ENCODE peak calls at places on chromosomes 5 and 9, in five cellular contexts. One of them, this sample, is unnamed.
A peak's percentile ranks its signal among the peaks of the same experiment; 100 is the strongest.

GRCh38 chr9:129945314-129945713 is 97.7 kb downstream of the FNBP1 start:
- DNase-seq in prostate gland: no peak
- DNase-seq in upper lobe of left lung: no peak
- DNase-seq in vagina: no peak
- DNase-seq in endothelial cell of umbilical vein: peak; percentile 42
- DNase-seq in this sample: no peak

GRCh38 chr5:90982576-90982975 is 400.5 kb downstream of the ARRDC3 start:
- DNase-seq in upper lobe of left lung: no peak
- DNase-seq in vagina: no peak
- DNase-seq in prostate gland: no peak
- DNase-seq in endothelial cell of umbilical vein: no peak
- DNase-seq in this sample: peak; percentile 1

GRCh38 chr9:6584881-6585597 is 60.5 kb downstream of the GLDC start:
- DNase-seq in prostate gland: no peak
- DNase-seq in upper lobe of left lung: no peak
- DNase-seq in vagina: no peak
- DNase-seq in endothelial cell of umbilical vein: peak; percentile 58
- DNase-seq in this sample: no peak

GRCh38 chr9:72871685-72872084 is 81.2 kb downstream of the ALDH1A1 start:
- DNase-seq in upper lobe of left lung: no peak
- DNase-seq in endothelial cell of umbilical vein: peak; percentile 62
- DNase-seq in vagina: no peak
- DNase-seq in prostate gland: no peak
- DNase-seq in this sample: no peak

GRCh38 chr9:134592018-134592818 is 49.4 kb upstream of the COL5A1 start:
- DNase-seq in vagina: peak; percentile 83
- DNase-seq in prostate gland: no peak
- DNase-seq in upper lobe of left lung: no peak
- DNase-seq in endothelial cell of umbilical vein: no peak
- DNase-seq in this sample: no peak

GRCh38 chr9:89177401-89178161 is 1.0 kb downstream of the SHC3 start:
- DNase-seq in vagina: no peak
- DNase-seq in endothelial cell of umbilical vein: no peak
- DNase-seq in prostate gland: no peak
- DNase-seq in upper lobe of left lung: no peak
- DNase-seq in this sample: no peak

GRCh38 chr5:40436535-40437237 is 243.0 kb upstream of the PTGER4 start:
- DNase-seq in endothelial cell of umbilical vein: no peak
- DNase-seq in upper lobe of left lung: no peak
- DNase-seq in prostate gland: no peak
- DNase-seq in vagina: no peak
- DNase-seq in this sample: no peak

GRCh38 chr5:14882658-14883580 is 11.3 kb upstream of the ANKH start:
- DNase-seq in endothelial cell of umbilical vein: no peak
- DNase-seq in prostate gland: peak; percentile 51
- DNase-seq in upper lobe of left lung: no peak
- DNase-seq in vagina: no peak
- DNase-seq in this sample: no peak

GRCh38 chr9:131178895-131179294 is 53.5 kb downstream of the NUP214 start:
- DNase-seq in vagina: no peak
- DNase-seq in prostate gland: no peak
- DNase-seq in endothelial cell of umbilical vein: no peak
- DNase-seq in upper lobe of left lung: no peak
- DNase-seq in this sample: no peak

GRCh38 chr9:134502261-134503211 is 139.1 kb upstream of the COL5A1 start:
- DNase-seq in vagina: no peak
- DNase-seq in endothelial cell of umbilical vein: peak; percentile 15
- DNase-seq in upper lobe of left lung: peak; percentile 39
- DNase-seq in prostate gland: no peak
- DNase-seq in this sample: no peak

GRCh38 chr9:456365-456764 is 241.7 kb downstream of the DOCK8 start:
- DNase-seq in prostate gland: no peak
- DNase-seq in vagina: no peak
- DNase-seq in endothelial cell of umbilical vein: no peak
- DNase-seq in upper lobe of left lung: no peak
- DNase-seq in this sample: no peak

GRCh38 chr5:157342822-157343402 is 77.0 kb downstream of the CYFIP2 start:
- DNase-seq in prostate gland: no peak
- DNase-seq in vagina: no peak
- DNase-seq in endothelial cell of umbilical vein: peak; percentile 28
- DNase-seq in upper lobe of left lung: peak; percentile 25
- DNase-seq in this sample: no peak

GRCh38 chr9:3464033-3464638 is 61.7 kb downstream of the RFX3 start:
- DNase-seq in prostate gland: no peak
- DNase-seq in upper lobe of left lung: no peak
- DNase-seq in endothelial cell of umbilical vein: no peak
- DNase-seq in vagina: no peak
- DNase-seq in this sample: no peak

GRCh38 chr9:132733133-132733815 is 63.0 kb downstream of the GTF3C4 start:
- DNase-seq in endothelial cell of umbilical vein: no peak
- DNase-seq in prostate gland: no peak
- DNase-seq in vagina: no peak
- DNase-seq in upper lobe of left lung: no peak
- DNase-seq in this sample: no peak

GRCh38 chr9:123044556-123044955 is 11.1 kb downstream of the GPR21 start:
- DNase-seq in vagina: no peak
- DNase-seq in prostate gland: no peak
- DNase-seq in endothelial cell of umbilical vein: no peak
- DNase-seq in upper lobe of left lung: no peak
- DNase-seq in this sample: no peak

GRCh38 chr9:91078041-91078441 is 276.4 kb downstream of the SYK start:
- DNase-seq in upper lobe of left lung: no peak
- DNase-seq in endothelial cell of umbilical vein: no peak
- DNase-seq in prostate gland: no peak
- DNase-seq in vagina: peak; percentile 20
- DNase-seq in this sample: no peak

GRCh38 chr9:81492710-81493447 is 196.5 kb downstream of the TLE1 start:
- DNase-seq in upper lobe of left lung: no peak
- DNase-seq in vagina: no peak
- DNase-seq in endothelial cell of umbilical vein: no peak
- DNase-seq in prostate gland: no peak
- DNase-seq in this sample: no peak

GRCh38 chr5:170275376-170275994 is 22.1 kb downstream of the LCP2 start:
- DNase-seq in endothelial cell of umbilical vein: no peak
- DNase-seq in prostate gland: no peak
- DNase-seq in vagina: no peak
- DNase-seq in upper lobe of left lung: no peak
- DNase-seq in this sample: no peak

GRCh38 chr5:79727722-79728355 is 38.2 kb downstream of the CMYA5 start:
- DNase-seq in prostate gland: no peak
- DNase-seq in upper lobe of left lung: no peak
- DNase-seq in vagina: no peak
- DNase-seq in endothelial cell of umbilical vein: no peak
- DNase-seq in this sample: no peak

GRCh38 chr9:109745335-109746283 is 34.4 kb upstream of the PALM2AKAP2 start:
- DNase-seq in prostate gland: peak; percentile 81
- DNase-seq in endothelial cell of umbilical vein: no peak
- DNase-seq in upper lobe of left lung: peak; percentile 70
- DNase-seq in vagina: no peak
- DNase-seq in this sample: no peak

GRCh38 chr5:83572271-83572670 is 100.7 kb downstream of the VCAN start:
- DNase-seq in endothelial cell of umbilical vein: no peak
- DNase-seq in vagina: no peak
- DNase-seq in upper lobe of left lung: no peak
- DNase-seq in prostate gland: no peak
- DNase-seq in this sample: no peak

GRCh38 chr5:88776692-88777091 is 106.3 kb downstream of the MEF2C start:
- DNase-seq in prostate gland: no peak
- DNase-seq in endothelial cell of umbilical vein: no peak
- DNase-seq in upper lobe of left lung: no peak
- DNase-seq in vagina: no peak
- DNase-seq in this sample: no peak

GRCh38 chr9:116174347-116174746 is 20.8 kb downstream of the PAPPA start:
- DNase-seq in endothelial cell of umbilical vein: no peak
- DNase-seq in upper lobe of left lung: no peak
- DNase-seq in prostate gland: no peak
- DNase-seq in vagina: no peak
- DNase-seq in this sample: no peak

GRCh38 chr9:16817002-16817401 is 53.5 kb downstream of the BNC2 start:
- DNase-seq in vagina: no peak
- DNase-seq in upper lobe of left lung: no peak
- DNase-seq in prostate gland: no peak
- DNase-seq in endothelial cell of umbilical vein: no peak
- DNase-seq in this sample: no peak

GRCh38 chr9:72065076-72065475 is 4.7 kb upstream of the C9orf57 start:
- DNase-seq in vagina: no peak
- DNase-seq in endothelial cell of umbilical vein: no peak
- DNase-seq in prostate gland: no peak
- DNase-seq in upper lobe of left lung: no peak
- DNase-seq in this sample: no peak

GRCh38 chr9:137607141-137607857 is 1.8 kb downstream of the ARRDC1 start:
- DNase-seq in prostate gland: no peak
- DNase-seq in endothelial cell of umbilical vein: no peak
- DNase-seq in upper lobe of left lung: peak; percentile 43
- DNase-seq in vagina: no peak
- DNase-seq in this sample: no peak

GRCh38 chr5:180599590-180599914 is 8.3 kb upstream of the SCGB3A1 start:
- DNase-seq in endothelial cell of umbilical vein: no peak
- DNase-seq in vagina: no peak
- DNase-seq in upper lobe of left lung: peak; percentile 14
- DNase-seq in prostate gland: no peak
- DNase-seq in this sample: no peak

GRCh38 chr5:134559672-134560071 is 34.2 kb downstream of the JADE2 start:
- DNase-seq in vagina: no peak
- DNase-seq in prostate gland: no peak
- DNase-seq in upper lobe of left lung: no peak
- DNase-seq in endothelial cell of umbilical vein: no peak
- DNase-seq in this sample: no peak

GRCh38 chr5:134561871-134562296 is 36.4 kb downstream of the JADE2 start:
- DNase-seq in endothelial cell of umbilical vein: peak; percentile 98
- DNase-seq in prostate gland: no peak
- DNase-seq in upper lobe of left lung: peak; percentile 53
- DNase-seq in vagina: no peak
- DNase-seq in this sample: no peak

GRCh38 chr5:134563962-134564361 is 38.5 kb downstream of the JADE2 start:
- DNase-seq in endothelial cell of umbilical vein: no peak
- DNase-seq in prostate gland: no peak
- DNase-seq in upper lobe of left lung: no peak
- DNase-seq in vagina: no peak
- DNase-seq in this sample: no peak

GRCh38 chr5:134564396-134564795 is 38.9 kb downstream of the JADE2 start:
- DNase-seq in prostate gland: no peak
- DNase-seq in upper lobe of left lung: no peak
- DNase-seq in vagina: no peak
- DNase-seq in endothelial cell of umbilical vein: no peak
- DNase-seq in this sample: no peak

DNA sequence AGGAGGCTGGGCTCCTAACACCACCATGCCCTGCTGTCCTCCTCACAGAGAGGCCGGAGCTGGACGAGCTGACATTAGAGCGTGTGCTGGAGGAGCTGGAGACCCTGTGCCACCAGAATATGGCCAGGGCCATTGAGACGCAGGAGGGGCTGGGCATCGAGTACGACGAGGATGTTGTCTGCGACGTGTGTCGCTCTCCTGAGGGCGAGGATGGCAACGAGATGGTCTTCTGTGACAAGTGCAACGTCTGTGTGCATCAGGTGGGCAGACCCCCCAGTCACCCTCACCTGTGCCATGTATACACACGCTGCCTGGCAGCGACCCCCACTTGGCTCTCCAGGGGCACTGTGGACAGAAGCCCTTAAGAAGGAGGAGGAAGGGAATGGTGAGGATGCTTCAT is 35.2 kb downstream of the JADE2 start:
- DNase-seq in prostate gland: no peak
- DNase-seq in vagina: no peak
- DNase-seq in endothelial cell of umbilical vein: no peak
- DNase-seq in upper lobe of left lung: no peak
- DNase-seq in this sample: no peak
- TF ChIP-seq POLR2AphosphoS5 in prostate gland: no peak
- TF ChIP-seq POLR2AphosphoS5 in vagina: no peak
- TF ChIP-seq POLR2AphosphoS5 in endothelial cell of umbilical vein: no peak
- TF ChIP-seq POLR2AphosphoS5 in upper lobe of left lung: no peak
- TF ChIP-seq POLR2AphosphoS5 in this sample: no peak

DNA sequence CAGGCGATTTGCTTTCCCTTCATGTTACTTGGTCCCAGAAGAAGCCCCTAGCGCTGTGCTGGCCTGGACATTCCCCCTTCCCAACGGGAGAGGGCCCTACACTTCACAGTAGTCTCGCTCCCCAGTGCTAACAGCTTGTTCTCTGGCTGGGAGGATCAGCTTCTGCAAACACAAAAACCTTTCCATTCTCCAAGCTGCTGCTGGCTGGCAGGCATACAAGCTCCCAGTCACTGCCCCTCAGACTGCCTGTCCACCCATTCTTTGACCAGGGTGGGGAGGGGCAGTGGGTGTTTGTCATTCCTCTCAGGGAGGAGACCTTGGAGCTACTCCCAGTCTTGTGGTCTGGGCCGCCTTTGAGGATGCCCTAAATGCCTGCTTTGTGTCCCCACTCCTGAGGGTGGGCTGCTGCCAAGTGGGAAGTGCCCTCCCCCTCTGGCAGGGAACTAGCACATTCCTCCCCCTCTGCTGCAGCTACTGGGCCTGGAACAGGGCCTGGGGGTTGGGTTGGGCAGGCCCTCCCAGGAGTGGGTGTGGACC is 20.8 kb downstream of the ENHO start:
- DNase-seq in endothelial cell of umbilical vein: peak; percentile 39
- DNase-seq in prostate gland: peak; percentile 95
- DNase-seq in vagina: no peak
- DNase-seq in upper lobe of left lung: peak; percentile 55
- DNase-seq in this sample: no peak
- H3K27ac ChIP-seq in endothelial cell of umbilical vein: no peak overlapping the region
- H3K27ac ChIP-seq in prostate gland: peak overlapping the region; percentile 62
- H3K27ac ChIP-seq in vagina: peak overlapping the region; percentile 19
- H3K27ac ChIP-seq in upper lobe of left lung: no peak overlapping the region
- H3K27ac ChIP-seq in this sample: no peak overlapping the region

GRCh38 chr9:124660341-124660801 is 110.7 kb downstream of the NR6A1 start:
- DNase-seq in prostate gland: no peak
- DNase-seq in upper lobe of left lung: no peak
- DNase-seq in endothelial cell of umbilical vein: peak; percentile 87
- DNase-seq in vagina: no peak
- DNase-seq in this sample: peak; percentile 16
- TF ChIP-seq POLR2AphosphoS5 in prostate gland: no peak
- TF ChIP-seq POLR2AphosphoS5 in upper lobe of left lung: no peak
- TF ChIP-seq POLR2AphosphoS5 in endothelial cell of umbilical vein: peak; percentile 70
- TF ChIP-seq POLR2AphosphoS5 in vagina: no peak
- TF ChIP-seq POLR2AphosphoS5 in this sample: no peak

DNA sequence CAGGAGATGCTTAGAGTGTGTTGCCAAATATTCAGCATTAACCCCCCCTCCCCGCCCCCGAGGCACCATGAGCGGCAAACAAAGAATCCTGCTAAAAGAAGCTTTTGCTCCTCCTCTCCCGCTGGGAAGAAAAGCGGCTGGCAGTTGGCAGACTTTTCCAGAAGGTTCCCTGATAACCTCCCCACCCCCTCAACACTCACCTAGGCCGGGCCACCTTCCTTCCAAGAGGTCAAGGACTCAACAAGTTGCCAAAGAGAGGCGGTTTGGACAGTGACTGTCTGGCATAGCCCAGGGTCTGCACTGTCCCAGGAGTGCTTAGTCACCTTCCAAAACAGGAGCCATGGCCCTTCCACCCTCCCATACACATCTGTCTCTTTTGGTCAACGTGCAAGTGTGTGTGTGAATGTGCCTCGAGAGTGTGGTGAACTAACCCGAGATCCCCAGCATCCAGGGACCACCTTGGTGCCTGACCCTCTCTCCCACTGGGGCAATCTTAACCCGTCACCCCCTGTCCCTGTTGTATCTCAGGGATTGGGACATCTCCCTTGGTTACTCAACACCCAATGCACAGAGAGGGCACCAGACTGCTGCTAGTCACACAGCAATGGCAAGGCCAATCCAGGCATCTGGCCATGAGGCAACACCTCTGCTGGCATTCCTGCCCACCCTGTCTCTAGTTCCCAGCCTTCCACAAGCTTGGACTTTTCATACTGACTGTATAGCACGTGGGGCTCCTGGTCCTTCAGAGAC is 18.9 kb downstream of the CAMK2A start:
- DNase-seq in endothelial cell of umbilical vein: no peak
- DNase-seq in vagina: no peak
- DNase-seq in prostate gland: no peak
- DNase-seq in upper lobe of left lung: no peak
- DNase-seq in this sample: no peak
- H3K27ac ChIP-seq in endothelial cell of umbilical vein: no peak overlapping the region
- H3K27ac ChIP-seq in vagina: no peak overlapping the region
- H3K27ac ChIP-seq in prostate gland: no peak overlapping the region
- H3K27ac ChIP-seq in upper lobe of left lung: no peak overlapping the region
- H3K27ac ChIP-seq in this sample: no peak overlapping the region